ENCODE peak calls at places on chromosomes 7 and 10, in eight cellular contexts. D is non-pigmented ciliary epithelial cell; I is cardiac fibroblast; W is endothelial cell; N is Ammon's horn; Q is EH; L is NCI-H146; S is activated CD4-positive, CD25-positive, alpha-beta regulatory T cell treated with anti-CD3 and anti-CD28 coated beads, Interleukin-2, amount 50 U/mL, for 16 hours. H is an unnamed sample.

GRCh38 chr10:99234067-99234738 is 1.4 kb downstream of the HPSE2 start:
- DNase-seq in D (no peak), I (peak; percentile 52), S (no peak), Q (peak; percentile 59), W (peak; percentile 66), N (peak; percentile 65), L (no peak), H (peak; percentile 90)

GRCh38 chr10:13851906-13852305 is 265.1 kb downstream of the PRPF18 start:
- DNase-seq in Q (no peak), W (no peak), L (no peak), S (no peak), I (no peak), D (no peak), N (no peak), H (no peak)

GRCh38 chr10:125788156-125789034 is 12.8 kb upstream of the MMP21 start:
- DNase-seq in Q (no peak), S (no peak), I (no peak), D (no peak), L (no peak), W (peak; percentile 17), N (no peak), H (no peak)

GRCh38 chr7:17207220-17207619 is 91.2 kb upstream of the AHR start:
- DNase-seq in L (no peak), W (no peak), N (no peak), I (peak; percentile 89), S (no peak), D (peak; percentile 32), Q (no peak), H (no peak)

GRCh38 chr10:32141018-32141807 is 85.0 kb upstream of the KIF5B start:
- DNase-seq in L (no peak), I (peak; percentile 85), W (no peak), N (no peak), D (no peak), S (no peak), Q (no peak), H (no peak)

GRCh38 chr7:99102809-99103690 is 40.9 kb downstream of the SMURF1 start:
- DNase-seq in D (no peak), N (no peak), W (no peak), S (no peak), Q (peak; percentile 87), L (no peak), I (no peak), H (no peak)

GRCh38 chr10:59748834-59749233 is 4.4 kb downstream of the MRLN start:
- DNase-seq in I (no peak), L (no peak), S (no peak), Q (no peak), W (no peak), D (no peak), N (no peak), H (no peak)

GRCh38 chr7:2072042-2072441 is 160.7 kb downstream of the MAD1L1 start:
- DNase-seq in L (no peak), N (no peak), Q (no peak), I (no peak), D (no peak), S (no peak), W (no peak), H (peak; percentile 95)

GRCh38 chr7:1546274-1546908 is 9.6 kb downstream of the TMEM184A start:
- DNase-seq in L (no peak), I (no peak), W (no peak), N (no peak), D (no peak), Q (no peak), S (no peak), H (no peak)

GRCh38 chr10:120221873-120222485 is 235.0 kb upstream of the PLPP4 start:
- DNase-seq in I (peak; percentile 28), N (no peak), S (no peak), L (peak; percentile 42), D (peak; percentile 9), W (peak; percentile 63), Q (peak; percentile 70), H (peak; percentile 49)

GRCh38 chr10:67788028-67788886 is 49.7 kb downstream of the DNAJC12 start:
- DNase-seq in D (no peak), W (peak; percentile 77), S (peak; percentile 31), I (peak; percentile 28), Q (peak; percentile 13), L (peak; percentile 69), N (peak; percentile 31), H (peak; percentile 74)

GRCh38 chr7:144812379-144813283 is 23.2 kb downstream of the TPK1 start:
- DNase-seq in S (no peak), D (no peak), Q (no peak), W (no peak), L (no peak), N (no peak), I (no peak), H (no peak)

GRCh38 chr7:115494529-115495147 is 535.9 kb downstream of the TFEC start:
- DNase-seq in L (no peak), W (no peak), N (no peak), S (no peak), I (no peak), Q (no peak), D (no peak), H (no peak)

GRCh38 chr10:3090914-3091313 is 23.6 kb downstream of the PFKP start:
- DNase-seq in D (no peak), L (no peak), W (no peak), S (no peak), N (peak; percentile 71), Q (peak; percentile 71), I (peak; percentile 85), H (no peak)

GRCh38 chr10:75098902-75099673 is 12.4 kb upstream of the SAMD8 start:
- DNase-seq in Q (no peak), I (no peak), L (peak; percentile 69), S (no peak), W (no peak), N (no peak), D (no peak), H (no peak)

GRCh38 chr10:11756766-11757315 is 14.7 kb downstream of the ECHDC3 start:
- DNase-seq in Q (no peak), S (no peak), L (no peak), I (no peak), N (no peak), D (no peak), W (no peak), H (no peak)

H was measured in GM13976.